ENCODE peak calls at places on chromosomes 11 and 22, in seven cellular contexts. A, I, Z, E, L, J and U are unnamed samples.

GRCh38 chr11:12110714-12111481 is 508 bp downstream of the MICAL2 start:
- DNase-seq in Z (no peak), L (peak), J (no peak), A (no peak), E (peak), I (no peak), U (peak)

GRCh38 chr11:123302751-123303195 is 107.7 kb upstream of the CLMP start:
- DNase-seq in E (no peak), I (no peak), Z (no peak), A (peak), J (peak), L (no peak), U (no peak)

GRCh38 chr11:86519064-86519911 is 144.6 kb downstream of the CCDC81 start:
- DNase-seq in Z (no peak), E (peak), J (no peak), L (no peak), A (no peak), I (peak), U (peak)

GRCh38 chr22:32361257-32361656 is 3.6 kb downstream of the RFPL3 start:
- DNase-seq in E (no peak), L (no peak), Z (no peak), J (no peak), I (no peak), A (no peak), U (no peak)

GRCh38 chr22:22823126-22823804 is 64.4 kb upstream of the IGLL5 start:
- DNase-seq in J (peak), A (no peak), I (no peak), E (no peak), L (no peak), Z (no peak), U (peak)

GRCh38 chr22:24214467-24215285 is 30.2 kb downstream of the GGT5 start:
- DNase-seq in L (no peak), E (no peak), J (no peak), I (no peak), A (no peak), Z (no peak), U (no peak)

GRCh38 chr11:117189191-117189940 is 9.8 kb upstream of the TAGLN start:
- DNase-seq in I (no peak), L (peak), J (peak), Z (no peak), A (no peak), E (no peak), U (no peak)

GRCh38 chr11:127632971-127633680 is 632.6 kb upstream of the KIRREL3 start:
- DNase-seq in I (no peak), A (no peak), L (no peak), J (no peak), E (no peak), Z (no peak), U (no peak)

GRCh38 chr11:73009972-73010371 is 132.1 kb downstream of the FCHSD2 start:
- DNase-seq in E (no peak), Z (no peak), J (peak), I (no peak), L (no peak), A (no peak), U (no peak)

GRCh38 chr22:30778261-30778660 is 83.6 kb downstream of the OSBP2 start:
- DNase-seq in I (no peak), Z (no peak), J (no peak), A (no peak), E (no peak), L (no peak), U (no peak)

GRCh38 chr11:109326781-109327180 is 95.2 kb upstream of the C11orf87 start:
- DNase-seq in A (no peak), Z (no peak), J (no peak), L (no peak), E (no peak), I (no peak), U (no peak)

GRCh38 chr11:127074151-127074761 is 73.7 kb upstream of the KIRREL3 start:
- DNase-seq in Z (no peak), E (peak), L (no peak), I (no peak), J (peak), A (peak), U (no peak)

GRCh38 chr11:78694152-78694551 is 119.5 kb upstream of the NARS2 start:
- DNase-seq in E (no peak), Z (no peak), I (no peak), A (no peak), L (no peak), J (no peak), U (no peak)

GRCh38 chr22:29842740-29843139 is 4.7 kb upstream of the ASCC2 start:
- DNase-seq in Z (peak), J (no peak), L (no peak), I (no peak), E (no peak), A (peak), U (no peak)

GRCh38 chr11:1205121-1205986 is 17.5 kb upstream of the MUC5B start:
- DNase-seq in L (peak), J (no peak), Z (no peak), I (no peak), E (no peak), A (no peak), U (no peak)

GRCh38 chr11:877565-877964 is 33.0 kb downstream of the CHID1 start:
- DNase-seq in L (no peak), I (no peak), J (peak), A (peak), Z (no peak), E (peak), U (no peak)

GRCh38 chr11:74566386-74566960 is 25.9 kb upstream of the POLD3 start:
- DNase-seq in E (no peak), A (no peak), Z (no peak), I (no peak), J (no peak), L (no peak), U (no peak)

GRCh38 chr11:44892843-44893242 is 57.8 kb downstream of the TP53I11 start:
- DNase-seq in E (no peak), I (no peak), J (no peak), L (no peak), Z (no peak), A (no peak), U (no peak)

GRCh38 chr11:47175746-47176327 is 842 bp downstream of the ARFGAP2 start:
- DNase-seq in I (no peak), Z (no peak), L (no peak), J (peak), E (no peak), A (peak), U (no peak)

GRCh38 chr11:66850235-66850587 is 6.7 kb upstream of the LRFN4 start:
- DNase-seq in Z (no peak), J (no peak), A (no peak), L (no peak), E (no peak), I (no peak), U (no peak)

GRCh38 chr11:121946514-121946913 is 169.5 kb downstream of the BLID start:
- DNase-seq in J (no peak), E (no peak), L (no peak), Z (no peak), I (no peak), A (no peak), U (no peak)

GRCh38 chr11:119172513-119172912 is 4.0 kb downstream of the NLRX1 start:
- DNase-seq in E (no peak), L (no peak), Z (no peak), J (no peak), A (no peak), I (no peak), U (no peak)

GRCh38 chr11:117816151-117816741 is 8.3 kb downstream of the FXYD2 start:
- DNase-seq in I (no peak), E (peak), Z (no peak), J (no peak), A (peak), L (peak), U (no peak)

GRCh38 chr11:1230456-1231395 is 7.9 kb downstream of the MUC5B start:
- DNase-seq in J (no peak), L (peak), E (peak), Z (no peak), A (no peak), I (no peak), U (no peak)

GRCh38 chr11:64531906-64532312 is 59.1 kb upstream of the SLC22A12 start:
- DNase-seq in Z (no peak), L (peak), E (peak), A (no peak), I (peak), J (no peak), U (peak)

GRCh38 chr11:62048101-62048500 is 75.7 kb upstream of the INCENP start:
- DNase-seq in J (no peak), Z (peak), E (no peak), A (peak), I (no peak), L (no peak), U (no peak)

GRCh38 chr22:31148953-31149627 is 8.8 kb upstream of the PLA2G3 start:
- DNase-seq in E (peak), J (peak), Z (no peak), A (peak), I (peak), L (peak), U (peak)

GRCh38 chr11:18243783-18244362 is 4.6 kb downstream of the SAA2 start:
- DNase-seq in A (peak), E (peak), Z (no peak), L (no peak), I (peak), J (peak), U (peak)